ENCODE peak calls at places on chromosomes 6 and 20, in seven cellular contexts. H, R, B, Q, M, C and Y are unnamed samples.

GRCh38 chr20:46568570-46569129 is 18.2 kb upstream of the OCSTAMP start:
- DNase-seq in R (peak), M (peak), H (peak), B (peak), Q (no peak), C (peak), Y (no peak)

GRCh38 chr6:56226946-56227879 is 20.2 kb downstream of the COL21A1 start:
- DNase-seq in M (no peak), Q (no peak), R (no peak), C (no peak), H (no peak), B (peak), Y (no peak)

GRCh38 chr6:10875026-10875425 is 6.8 kb downstream of the GCM2 start:
- DNase-seq in Q (no peak), B (no peak), C (no peak), M (no peak), H (no peak), R (no peak), Y (no peak)

GRCh38 chr6:30883743-30884520 is at the start of gene DDR1:
- DNase-seq in B (peak), C (peak), Q (no peak), M (peak), H (peak), R (peak), Y (peak)

GRCh38 chr6:22015944-22016343 is 280.9 kb downstream of the PRL start:
- DNase-seq in Q (no peak), R (no peak), B (no peak), C (no peak), H (no peak), M (no peak), Y (no peak)

GRCh38 chr20:38973546-38974120 is 11.5 kb downstream of the DHX35 start:
- DNase-seq in M (no peak), B (peak), R (peak), H (no peak), C (peak), Q (no peak), Y (no peak)

GRCh38 chr6:33668914-33669313 is 42.6 kb downstream of the UQCC2 start:
- DNase-seq in H (peak), M (no peak), B (no peak), Q (no peak), C (peak), R (no peak), Y (no peak)

GRCh38 chr20:56372850-56373249 is 14.1 kb downstream of the FAM210B start:
- DNase-seq in R (no peak), Q (no peak), M (no peak), C (no peak), H (no peak), B (no peak), Y (peak)

GRCh38 chr6:132734694-132735236 is 20.9 kb upstream of the VNN1 start:
- DNase-seq in Q (peak), M (no peak), C (no peak), H (no peak), B (peak), R (no peak), Y (peak)

GRCh38 chr6:94270040-94270689 is 850.8 kb upstream of the EPHA7 start:
- DNase-seq in Q (no peak), B (no peak), H (no peak), R (no peak), M (no peak), C (no peak), Y (peak)

GRCh38 chr20:61731363-61732181 is 334.1 kb downstream of the TAF4 start:
- DNase-seq in M (no peak), B (peak), C (no peak), Q (no peak), R (no peak), H (peak), Y (peak)

GRCh38 chr20:50221501-50222323 is 31.1 kb downstream of the CEBPB start:
- DNase-seq in H (no peak), R (no peak), M (no peak), C (no peak), Q (no peak), B (peak), Y (peak)

GRCh38 chr20:50969416-50969815 is 10.8 kb downstream of the MOCS3 start:
- DNase-seq in Q (no peak), H (no peak), C (no peak), B (no peak), M (no peak), R (no peak), Y (no peak)

GRCh38 chr6:32792901-32793400 is 23.9 kb downstream of the HLA-DOB start:
- DNase-seq in M (no peak), H (no peak), Q (no peak), B (no peak), R (no peak), C (no peak), Y (no peak)

GRCh38 chr6:87155920-87156600 is 695 bp downstream of the ZNF292 start:
- DNase-seq in R (peak), H (peak), M (peak), C (peak), Q (no peak), B (peak), Y (peak)

GRCh38 chr6:111757342-111757741 is 115.9 kb downstream of the FYN start:
- DNase-seq in C (no peak), Q (no peak), H (no peak), M (no peak), R (no peak), B (peak), Y (no peak)

GRCh38 chr6:116371384-116372209 is 850 bp downstream of the DSE start:
- DNase-seq in C (peak), Q (peak), M (peak), B (peak), R (peak), H (peak), Y (peak)

GRCh38 chr6:122372647-122373046 is 26.8 kb upstream of the HSF2 start:
- DNase-seq in Q (no peak), R (no peak), C (no peak), H (no peak), M (no peak), B (peak), Y (peak)

GRCh38 chr20:6698056-6698455 is 69.4 kb upstream of the BMP2 start:
- DNase-seq in C (peak), M (no peak), B (no peak), R (no peak), Q (peak), H (no peak), Y (no peak)

GRCh38 chr6:157095084-157095483 is 228.2 kb downstream of the TMEM242 start:
- DNase-seq in Q (no peak), R (no peak), M (no peak), C (no peak), B (no peak), H (no peak), Y (no peak)

GRCh38 chr6:144234935-144235334 is 50.2 kb upstream of the UTRN start:
- DNase-seq in R (no peak), H (no peak), Q (no peak), C (no peak), B (no peak), M (no peak), Y (no peak)

GRCh38 chr20:63461364-63461763 is 11.1 kb downstream of the KCNQ2 start:
- DNase-seq in Q (no peak), B (no peak), H (no peak), M (no peak), C (no peak), R (no peak), Y (peak)

GRCh38 chr6:158198461-158198860 is 30.3 kb downstream of the GTF2H5 start:
- DNase-seq in B (no peak), H (no peak), C (no peak), R (no peak), M (no peak), Q (no peak), Y (no peak)

GRCh38 chr6:106377061-106377540 is 16.6 kb downstream of the CRYBG1 start:
- DNase-seq in C (no peak), Q (no peak), M (no peak), H (no peak), B (peak), R (no peak), Y (no peak)

GRCh38 chr6:29516108-29516507 is 28.4 kb upstream of the MAS1L start:
- DNase-seq in B (peak), C (no peak), R (no peak), Q (peak), H (no peak), M (no peak), Y (peak)

GRCh38 chr20:51087306-51087705 is 64.4 kb upstream of the KCNG1 start:
- DNase-seq in M (no peak), H (no peak), Q (no peak), C (no peak), B (no peak), R (no peak), Y (no peak)

GRCh38 chr6:142871910-142872331 is 73.1 kb downstream of the HIVEP2 start:
- DNase-seq in B (peak), M (no peak), R (no peak), Q (no peak), H (no peak), C (no peak), Y (peak)

GRCh38 chr6:16276991-16277981 is 38.9 kb downstream of the GMPR start:
- DNase-seq in M (peak), Q (peak), R (peak), C (peak), H (peak), B (peak), Y (peak)

GRCh38 chr6:36642913-36643817 is 35.3 kb upstream of the CDKN1A start:
- DNase-seq in C (peak), R (peak), Q (no peak), M (peak), B (peak), H (peak), Y (no peak)

GRCh38 chr6:110296151-110297028 is 61.8 kb downstream of the METTL24 start:
- DNase-seq in M (no peak), B (no peak), C (no peak), H (no peak), R (no peak), Q (no peak), Y (no peak)

GRCh38 chr6:78909391-78909790 is 42.0 kb downstream of the IRAK1BP1 start:
- DNase-seq in Q (no peak), B (peak), M (no peak), C (no peak), H (no peak), R (no peak), Y (peak)
- TF ChIP-seq CTCF in Q (no peak), B (no peak), M (no peak), C (no peak), H (no peak), R (no peak), Y (peak)

DNA sequence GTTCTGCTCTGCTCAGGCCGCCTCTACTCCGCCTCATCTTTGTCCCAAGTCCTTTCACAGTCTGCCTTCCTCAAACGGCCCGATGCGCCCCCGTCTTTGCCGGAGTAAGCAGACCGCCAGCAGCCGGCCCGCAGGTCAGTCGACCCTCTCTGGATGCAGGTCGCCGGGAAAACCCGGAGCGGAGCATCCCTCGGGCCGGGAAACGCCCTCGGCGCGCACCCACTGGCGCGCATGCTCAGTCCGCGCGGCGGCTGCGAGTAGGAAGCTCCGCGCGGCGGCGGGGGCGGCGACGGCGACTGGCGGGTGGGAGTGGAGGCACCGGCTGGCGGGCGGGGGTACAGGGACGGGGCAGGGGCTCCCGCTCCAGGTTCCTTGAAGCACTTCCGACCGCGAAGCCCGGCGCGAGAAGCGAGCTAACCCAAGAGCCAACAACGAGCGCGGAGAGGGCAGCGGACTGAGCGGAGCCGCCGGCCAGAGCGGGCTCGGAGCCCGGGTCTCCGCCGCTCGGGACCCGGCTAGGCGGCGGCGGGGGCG is at the start of gene LRRC1:
- DNase-seq in C (peak), Q (peak), M (peak), R (peak), H (peak), B (peak), Y (peak)
- TF ChIP-seq POLR2A in C (no peak), Q (peak), M (no peak), R (peak), H (no peak), B (peak), Y (no peak)

GRCh38 chr20:17569616-17570346 is at the start of gene DSTN:
- DNase-seq in C (peak), R (peak), H (peak), Q (peak), M (peak), B (peak), Y (peak)

GRCh38 chr20:17573493-17573892 is 3.6 kb downstream of the DSTN start:
- DNase-seq in M (no peak), R (no peak), Q (no peak), H (no peak), B (no peak), C (no peak), Y (no peak)

GRCh38 chr20:17571153-17571527 is 1.3 kb downstream of the DSTN start:
- DNase-seq in B (no peak), M (no peak), H (no peak), C (no peak), R (no peak), Q (no peak), Y (no peak)

GRCh38 chr20:17570347-17571152 is 675 bp downstream of the DSTN start:
- DNase-seq in B (peak), R (peak), M (peak), H (peak), Q (peak), C (peak), Y (peak)

GRCh38 chr20:17571967-17572638 is 2.2 kb downstream of the DSTN start:
- DNase-seq in C (no peak), Q (no peak), R (no peak), M (no peak), B (no peak), H (no peak), Y (no peak)
- H3K4me3 ChIP-seq in C (peak), Q (no peak), R (no peak), M (no peak), B (peak), H (no peak), Y (no peak)

GRCh38 chr6:55069132-55069781 is 105.1 kb upstream of the HCRTR2 start:
- DNase-seq in M (no peak), H (no peak), Q (peak), R (peak), C (peak), B (peak), Y (peak)
- TF ChIP-seq CTCF in M (peak), H (peak), Q (peak), R (peak), C (no peak), B (peak), Y (peak)

DNA sequence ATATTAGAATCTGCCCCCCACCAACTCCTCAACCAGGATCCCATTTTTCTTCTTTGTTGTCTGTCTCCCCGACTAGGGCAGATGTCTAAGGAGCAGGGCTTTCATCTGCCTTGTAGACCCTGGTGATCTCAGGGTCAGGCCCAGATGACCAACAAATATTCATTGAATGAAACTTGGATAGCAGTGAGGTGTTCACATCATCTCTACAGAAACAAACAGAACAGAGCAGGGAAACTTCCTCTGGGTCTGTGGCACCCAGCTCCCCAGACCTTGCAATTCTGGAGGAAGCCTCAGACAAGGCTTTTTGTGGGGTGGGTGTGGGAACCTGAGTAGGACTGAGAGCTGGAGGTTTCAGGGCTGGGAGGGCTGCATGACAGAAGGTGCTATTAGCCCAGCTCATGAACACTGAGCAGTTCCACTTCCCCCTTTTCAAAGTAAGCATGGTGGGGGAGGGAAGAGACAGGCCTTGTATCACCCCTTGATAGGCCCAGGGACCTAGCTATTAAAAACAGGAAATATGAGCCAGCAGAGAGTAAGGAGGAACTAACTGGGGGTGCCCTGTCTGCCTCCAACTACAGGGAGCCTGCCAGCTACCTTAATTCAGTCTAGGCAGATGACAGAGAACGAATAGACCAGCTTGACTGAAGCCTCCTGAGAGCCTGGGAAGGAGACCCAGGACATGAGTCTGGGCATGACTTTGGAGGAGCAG is 37.3 kb upstream of the TOP1 start:
- DNase-seq in Q (no peak), B (no peak), R (no peak), C (no peak), H (no peak), M (no peak), Y (peak)
- TF ChIP-seq POLR2A in Q (no peak), B (no peak), R (no peak), C (no peak), H (no peak), M (no peak), Y (peak)

GRCh38 chr6:26743941-26744699 is 84.6 kb upstream of the ZNF322 start:
- DNase-seq in R (no peak), C (no peak), B (no peak), H (no peak), M (no peak), Q (no peak), Y (peak)
- H3K4me3 ChIP-seq in R (no peak), C (no peak), B (peak), H (no peak), M (no peak), Q (no peak), Y (no peak)